ENCODE peak calls at places on chromosome 2, in five cellular contexts. M is activated T-helper 9 cell treated with anti-CD3 and anti-CD28 coated beads, Interleukin-2, amount 50 U/mL, for 16 hours; I is right cardiac atrium; X is NCI-H1105; B is activated CD8-positive, alpha-beta T cell treated with anti-CD3 and anti-CD28 coated beads, Interleukin-2, amount 10 ng/mL, durations not matched to agents 7 days and 5 days. G is an unnamed sample.
A peak's percentile ranks its signal among the peaks of the same experiment; 100 is the strongest.

GRCh38 chr2:84959045-84959493 is 11.9 kb upstream of the KCMF1 start:
- DNase-seq in X (no peak), I (no peak), M (no peak), B (no peak), G (no peak)

GRCh38 chr2:171419333-171419732 is 14.5 kb downstream of the METTL8 start:
- DNase-seq in X (no peak), M (no peak), B (no peak), I (no peak), G (no peak)

GRCh38 chr2:196660264-196660663 is 20.7 kb downstream of the CCDC150 start:
- DNase-seq in I (no peak), M (no peak), B (no peak), X (no peak), G (no peak)

GRCh38 chr2:70133521-70134348 is 46.5 kb downstream of the PCBP1 start:
- DNase-seq in X (peak; percentile 33), M (no peak), I (no peak), B (peak; percentile 49), G (peak; percentile 70)

GRCh38 chr2:167383610-167384194 is 495.4 kb downstream of the XIRP2 start:
- DNase-seq in I (no peak), B (no peak), M (no peak), X (no peak), G (no peak)

GRCh38 chr2:70896765-70897202 is 38.9 kb upstream of the ATP6V1B1 start:
- DNase-seq in M (no peak), I (no peak), X (no peak), B (no peak), G (no peak)

GRCh38 chr2:4358855-4359254 is 655.5 kb downstream of the DCDC2C start:
- DNase-seq in X (peak; percentile 87), B (no peak), M (no peak), I (no peak), G (no peak)

GRCh38 chr2:137991078-137991477 is 26.8 kb downstream of the HNMT start:
- DNase-seq in X (no peak), I (no peak), B (no peak), M (no peak), G (no peak)

GRCh38 chr2:234251326-234252271 is 201.1 kb downstream of the SPP2 start:
- DNase-seq in I (no peak), B (no peak), X (no peak), M (no peak), G (no peak)

GRCh38 chr2:158984554-158985207 is 16.2 kb downstream of the TANC1 start:
- DNase-seq in M (no peak), I (peak; percentile 72), X (no peak), B (no peak), G (no peak)